ENCODE peak calls at places on chromosomes 2 and 18, in five cellular contexts. W is cardiac fibroblast, T is A172, X is GM12865, A is activated T-cell treated with anti-CD3 and anti-CD28 coated beads for 4 hours. V is an unnamed sample.

GRCh38 chr2:37842732-37843353 is 82.2 kb upstream of the RMDN2 start:
- DNase-seq in W (no peak), T (no peak), X (no peak), A (no peak), V (no peak)

GRCh38 chr2:30862054-30862651 is 54.9 kb upstream of the CAPN13 start:
- DNase-seq in W (peak; percentile 75), T (peak; percentile 51), X (peak; percentile 77), A (peak; percentile 2), V (peak; percentile 54)

GRCh38 chr2:181682795-181683517 is 2.6 kb upstream of the NEUROD1 start:
- DNase-seq in W (no peak), T (no peak), X (no peak), A (no peak), V (no peak)

GRCh38 chr2:240900141-240900860 is 4.3 kb upstream of the MAB21L4 start:
- DNase-seq in W (no peak), T (no peak), X (no peak), A (no peak), V (no peak)

GRCh38 chr2:196170681-196171247 is 614 bp downstream of the STK17B start:
- DNase-seq in W (peak; percentile 69), T (peak; percentile 53), X (peak; percentile 57), A (no peak), V (peak; percentile 36)

GRCh38 chr2:131125195-131125757 is 20.1 kb downstream of the PLEKHB2 start:
- DNase-seq in W (no peak), T (no peak), X (no peak), A (no peak), V (no peak)

GRCh38 chr2:40062381-40062780 is 283.3 kb upstream of the THUMPD2 start:
- DNase-seq in W (no peak), T (no peak), X (no peak), A (no peak), V (no peak)

GRCh38 chr18:62339106-62339988 is 14.2 kb downstream of the TNFRSF11A start:
- DNase-seq in W (peak; percentile 63), T (peak; percentile 76), X (no peak), A (no peak), V (no peak)

GRCh38 chr2:71544919-71545571 is 91.7 kb downstream of the DYSF start:
- DNase-seq in W (peak; percentile 35), T (no peak), X (no peak), A (no peak), V (no peak)

GRCh38 chr2:83944174-83944573 is 514.9 kb downstream of the SUCLG1 start:
- DNase-seq in W (no peak), T (no peak), X (no peak), A (no peak), V (no peak)

GRCh38 chr2:237432484-237433092 is 18.6 kb upstream of the COL6A3 start:
- DNase-seq in W (peak; percentile 97), T (peak; percentile 99), X (no peak), A (peak; percentile 80), V (peak; percentile 77)

GRCh38 chr18:10718809-10719208 is 193.0 kb downstream of the NAPG start:
- DNase-seq in W (no peak), T (no peak), X (no peak), A (no peak), V (no peak)

GRCh38 chr2:69041214-69041613 is 28.2 kb downstream of the ANTXR1 start:
- DNase-seq in W (no peak), T (no peak), X (no peak), A (no peak), V (no peak)

GRCh38 chr2:212537311-212538155 is 1.1 kb downstream of the ERBB4 start:
- DNase-seq in W (peak; percentile 9), T (no peak), X (peak; percentile 30), A (no peak), V (no peak)

GRCh38 chr2:169365093-169365483 is 2.8 kb upstream of the LRP2 start:
- DNase-seq in W (no peak), T (no peak), X (peak; percentile 43), A (no peak), V (no peak)

GRCh38 chr2:65691816-65692215 is 259.4 kb upstream of the SPRED2 start:
- DNase-seq in W (no peak), T (no peak), X (no peak), A (no peak), V (no peak)

GRCh38 chr2:189751080-189751658 is 11.4 kb downstream of the OSGEPL1 start:
- DNase-seq in W (peak; percentile 55), T (peak; percentile 45), X (peak; percentile 42), A (peak; percentile 27), V (peak; percentile 47)

GRCh38 chr2:109070290-109070689 is 58.7 kb upstream of the SH3RF3 start:
- DNase-seq in W (no peak), T (no peak), X (no peak), A (no peak), V (no peak)

GRCh38 chr2:112006076-112006410 is 49.0 kb upstream of the TMEM87B start:
- DNase-seq in W (peak; percentile 79), T (peak; percentile 58), X (no peak), A (no peak), V (no peak)

GRCh38 chr2:209321076-209321475 is 102.8 kb upstream of the MAP2 start:
- DNase-seq in W (peak; percentile 42), T (no peak), X (no peak), A (no peak), V (peak; percentile 28)

GRCh38 chr2:38581193-38582147 is 21.3 kb downstream of the HNRNPLL start:
- DNase-seq in W (peak; percentile 89), T (peak; percentile 69), X (peak; percentile 86), A (no peak), V (peak; percentile 37)

GRCh38 chr2:37460866-37461229 is 116.4 kb downstream of the QPCT start:
- DNase-seq in W (no peak), T (no peak), X (no peak), A (no peak), V (no peak)

GRCh38 chr2:186588421-186588820 is 1.4 kb upstream of the ITGAV start:
- DNase-seq in W (no peak), T (no peak), X (no peak), A (no peak), V (no peak)

GRCh38 chr2:129923265-129924141 is 56.0 kb upstream of the RAB6C start:
- DNase-seq in W (peak; percentile 53), T (peak; percentile 26), X (peak; percentile 28), A (no peak), V (peak; percentile 44)

GRCh38 chr2:227374158-227374557 is 4.9 kb downstream of the TM4SF20 start:
- DNase-seq in W (peak; percentile 85), T (peak; percentile 85), X (peak; percentile 47), A (no peak), V (peak; percentile 79)

GRCh38 chr2:28350196-28350595 is 42.5 kb upstream of the FOSL2 start:
- DNase-seq in W (no peak), T (no peak), X (no peak), A (no peak), V (no peak)

GRCh38 chr2:85253890-85254289 is 73.9 kb downstream of the TGOLN2 start:
- DNase-seq in W (no peak), T (no peak), X (no peak), A (no peak), V (no peak)

GRCh38 chr18:43805646-43806194 is 528.4 kb upstream of the SYT4 start:
- DNase-seq in W (peak; percentile 5), T (no peak), X (no peak), A (no peak), V (no peak)

GRCh38 chr2:100059638-100060037 is 82.8 kb downstream of the AFF3 start:
- DNase-seq in W (no peak), T (no peak), X (no peak), A (no peak), V (no peak)

GRCh38 chr2:113085542-113085941 is 17.8 kb downstream of the IL1F10 start:
- DNase-seq in W (no peak), T (no peak), X (no peak), A (no peak), V (no peak)

GRCh38 chr2:174985624-174986023 is 19.6 kb downstream of the CHN1 start:
- DNase-seq in W (peak; percentile 60), T (no peak), X (no peak), A (no peak), V (peak; percentile 32)

GRCh38 chr2:219000569-219000960 is 7.3 kb upstream of the CRYBA2 start:
- DNase-seq in W (no peak), T (no peak), X (no peak), A (no peak), V (no peak)

GRCh38 chr2:84963692-84964405 is 7.1 kb upstream of the KCMF1 start:
- DNase-seq in W (peak; percentile 91), T (peak; percentile 73), X (no peak), A (no peak), V (no peak)

GRCh38 chr2:106269591-106270291 is 75.6 kb upstream of the UXS1 start:
- DNase-seq in W (peak; percentile 4), T (no peak), X (peak; percentile 26), A (no peak), V (no peak)

GRCh38 chr2:190537765-190538164 is 3.2 kb upstream of the NEMP2 start:
- DNase-seq in W (peak; percentile 42), T (no peak), X (no peak), A (no peak), V (peak; percentile 48)